ENCODE peak calls at places on chromosomes 12 and 14, in five cellular contexts. One of them, this sample, is unnamed.

GRCh38 chr12:56801661-56802622 is 38.8 kb downstream of the HSD17B6 start:
- DNase-seq in M059J: no peak
- DNase-seq in chondrocyte: no peak
- DNase-seq in HFFc6: no peak
- DNase-seq in GM13977: no peak
- DNase-seq in this sample: no peak

GRCh38 chr12:69936214-69936731 is 111.2 kb downstream of the MYRFL start:
- DNase-seq in HFFc6: no peak
- DNase-seq in M059J: no peak
- DNase-seq in GM13977: no peak
- DNase-seq in chondrocyte: no peak
- DNase-seq in this sample: no peak

GRCh38 chr14:32259368-32260013 is 56.4 kb upstream of the RNU6-8 start:
- DNase-seq in GM13977: peak; percentile 33
- DNase-seq in chondrocyte: no peak
- DNase-seq in HFFc6: peak; percentile 47
- DNase-seq in M059J: peak; percentile 86
- DNase-seq in this sample: no peak

GRCh38 chr14:68733086-68733621 is 59.7 kb downstream of the ZFP36L1 start:
- DNase-seq in GM13977: peak; percentile 77
- DNase-seq in HFFc6: no peak
- DNase-seq in M059J: no peak
- DNase-seq in chondrocyte: no peak
- DNase-seq in this sample: no peak

GRCh38 chr12:105221588-105222325 is 14.2 kb downstream of the APPL2 start:
- DNase-seq in chondrocyte: no peak
- DNase-seq in M059J: no peak
- DNase-seq in HFFc6: no peak
- DNase-seq in GM13977: no peak
- DNase-seq in this sample: no peak

GRCh38 chr14:48350971-48351370 is 675.6 kb upstream of the MDGA2 start:
- DNase-seq in HFFc6: no peak
- DNase-seq in M059J: peak; percentile 59
- DNase-seq in GM13977: no peak
- DNase-seq in chondrocyte: no peak
- DNase-seq in this sample: no peak

GRCh38 chr14:57988445-57988844 is 122.6 kb upstream of the SLC35F4 start:
- DNase-seq in M059J: no peak
- DNase-seq in chondrocyte: no peak
- DNase-seq in HFFc6: no peak
- DNase-seq in GM13977: no peak
- DNase-seq in this sample: no peak

GRCh38 chr12:116630762-116631161 is 71.6 kb downstream of the MAP1LC3B2 start:
- DNase-seq in HFFc6: no peak
- DNase-seq in GM13977: no peak
- DNase-seq in chondrocyte: no peak
- DNase-seq in M059J: no peak
- DNase-seq in this sample: no peak

GRCh38 chr14:93331375-93332031 is 1.3 kb downstream of the BTBD7 start:
- DNase-seq in M059J: no peak
- DNase-seq in chondrocyte: no peak
- DNase-seq in GM13977: no peak
- DNase-seq in HFFc6: no peak
- DNase-seq in this sample: no peak

GRCh38 chr14:64610049-64610746 is 60.4 kb downstream of the PPP1R36 start:
- DNase-seq in GM13977: no peak
- DNase-seq in chondrocyte: no peak
- DNase-seq in HFFc6: no peak
- DNase-seq in M059J: no peak
- DNase-seq in this sample: no peak

This sample was measured in stomach.